ENCODE peak calls at places on chromosomes 6 and 20, in four cellular contexts. One of them, this sample, is unnamed. For H3K4me1, the result is how much of the 10 kb centered on the place peaks cover.

GRCh38 chr20:33287884-33288283 is 4.9 kb downstream of the BPIFB1 start:
- DNase-seq in keratinocyte: no peak
- DNase-seq in IMR-90: no peak
- DNase-seq in aorta: no peak
- DNase-seq in this sample: no peak

GRCh38 chr20:63060057-63060991 is 53.6 kb upstream of the BHLHE23 start:
- DNase-seq in IMR-90: peak
- DNase-seq in aorta: peak
- DNase-seq in keratinocyte: no peak
- DNase-seq in this sample: peak

GRCh38 chr6:75483136-75483952 is 10.3 kb downstream of the FILIP1 start:
- DNase-seq in aorta: no peak
- DNase-seq in IMR-90: no peak
- DNase-seq in keratinocyte: no peak
- DNase-seq in this sample: no peak

GRCh38 chr6:162898011-162898410 is 170.2 kb downstream of the PACRG start:
- DNase-seq in aorta: no peak
- DNase-seq in IMR-90: no peak
- DNase-seq in keratinocyte: no peak
- DNase-seq in this sample: no peak

GRCh38 chr20:840858-841567 is 7.5 kb downstream of the FAM110A start:
- DNase-seq in aorta: no peak
- DNase-seq in IMR-90: no peak
- DNase-seq in keratinocyte: no peak
- DNase-seq in this sample: no peak

GRCh38 chr6:56079761-56080540 is 167.4 kb downstream of the COL21A1 start:
- DNase-seq in aorta: no peak
- DNase-seq in keratinocyte: no peak
- DNase-seq in IMR-90: no peak
- DNase-seq in this sample: no peak

GRCh38 chr6:127053032-127053908 is 65.2 kb upstream of the RSPO3 start:
- DNase-seq in aorta: no peak
- DNase-seq in IMR-90: peak
- DNase-seq in keratinocyte: no peak
- DNase-seq in this sample: peak

GRCh38 chr6:84409911-84410310 is 182.5 kb upstream of the CEP162 start:
- DNase-seq in keratinocyte: no peak
- DNase-seq in IMR-90: no peak
- DNase-seq in aorta: no peak
- DNase-seq in this sample: no peak

GRCh38 chr20:39825950-39826349 is 863.1 kb downstream of the MAFB start:
- DNase-seq in aorta: no peak
- DNase-seq in keratinocyte: peak
- DNase-seq in IMR-90: peak
- DNase-seq in this sample: no peak

GRCh38 chr6:127586372-127586771 is 9.4 kb downstream of the C6orf58 start:
- DNase-seq in keratinocyte: no peak
- DNase-seq in aorta: no peak
- DNase-seq in IMR-90: no peak
- DNase-seq in this sample: no peak

GRCh38 chr20:7682916-7683315 is 257.3 kb downstream of the HAO1 start:
- DNase-seq in IMR-90: no peak
- DNase-seq in aorta: no peak
- DNase-seq in keratinocyte: no peak
- DNase-seq in this sample: no peak

GRCh38 chr6:30942338-30943060 is 1.7 kb downstream of the MUCL3 start:
- DNase-seq in aorta: peak
- DNase-seq in IMR-90: peak
- DNase-seq in keratinocyte: peak
- DNase-seq in this sample: peak

DNA sequence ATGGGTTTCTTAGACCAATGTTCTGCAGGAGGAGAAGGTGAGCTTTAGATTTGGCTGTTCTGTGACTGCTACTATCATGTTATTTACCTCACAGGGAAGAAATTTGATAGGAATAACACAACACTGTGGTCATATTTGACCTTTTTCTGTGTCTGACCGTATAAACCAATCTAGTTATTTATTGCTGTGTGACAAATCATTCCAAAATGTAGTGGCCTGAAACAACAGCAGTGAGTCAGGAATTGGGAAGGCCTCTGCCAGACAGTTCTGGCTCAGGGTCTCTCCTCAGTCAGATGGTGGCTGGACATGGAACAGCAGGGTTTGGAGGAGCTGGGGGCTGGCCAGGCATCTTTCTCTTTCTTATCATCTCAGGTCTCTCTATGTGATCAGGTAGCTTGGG is 33.0 kb downstream of the RIPOR2 start:
- DNase-seq in keratinocyte: no peak
- DNase-seq in aorta: no peak
- DNase-seq in IMR-90: peak
- DNase-seq in this sample: peak
- H3K4me3 ChIP-seq in keratinocyte: no peak
- H3K4me3 ChIP-seq in aorta: no peak
- H3K4me3 ChIP-seq in IMR-90: no peak
- H3K4me3 ChIP-seq in this sample: no peak

GRCh38 chr20:23148721-23149570 is 62.8 kb upstream of the CD93 start:
- DNase-seq in keratinocyte: no peak
- DNase-seq in aorta: no peak
- DNase-seq in IMR-90: no peak
- DNase-seq in this sample: no peak
- H3K4me1 ChIP-seq in keratinocyte: under half
- H3K4me1 ChIP-seq in aorta: under half
- H3K4me1 ChIP-seq in IMR-90: under half
- H3K4me1 ChIP-seq in this sample: half or more

GRCh38 chr6:37794825-37795224 is 24.7 kb upstream of the ZFAND3 start:
- DNase-seq in IMR-90: peak
- DNase-seq in aorta: no peak
- DNase-seq in keratinocyte: no peak
- DNase-seq in this sample: peak

GRCh38 chr6:37792457-37793039 is 27.0 kb upstream of the ZFAND3 start:
- DNase-seq in keratinocyte: no peak
- DNase-seq in IMR-90: no peak
- DNase-seq in aorta: no peak
- DNase-seq in this sample: no peak

GRCh38 chr6:37793067-37793466 is 26.5 kb upstream of the ZFAND3 start:
- DNase-seq in aorta: no peak
- DNase-seq in IMR-90: no peak
- DNase-seq in keratinocyte: no peak
- DNase-seq in this sample: no peak

GRCh38 chr6:37788259-37788658 is 31.3 kb upstream of the ZFAND3 start:
- DNase-seq in IMR-90: no peak
- DNase-seq in aorta: no peak
- DNase-seq in keratinocyte: no peak
- DNase-seq in this sample: no peak

DNA sequence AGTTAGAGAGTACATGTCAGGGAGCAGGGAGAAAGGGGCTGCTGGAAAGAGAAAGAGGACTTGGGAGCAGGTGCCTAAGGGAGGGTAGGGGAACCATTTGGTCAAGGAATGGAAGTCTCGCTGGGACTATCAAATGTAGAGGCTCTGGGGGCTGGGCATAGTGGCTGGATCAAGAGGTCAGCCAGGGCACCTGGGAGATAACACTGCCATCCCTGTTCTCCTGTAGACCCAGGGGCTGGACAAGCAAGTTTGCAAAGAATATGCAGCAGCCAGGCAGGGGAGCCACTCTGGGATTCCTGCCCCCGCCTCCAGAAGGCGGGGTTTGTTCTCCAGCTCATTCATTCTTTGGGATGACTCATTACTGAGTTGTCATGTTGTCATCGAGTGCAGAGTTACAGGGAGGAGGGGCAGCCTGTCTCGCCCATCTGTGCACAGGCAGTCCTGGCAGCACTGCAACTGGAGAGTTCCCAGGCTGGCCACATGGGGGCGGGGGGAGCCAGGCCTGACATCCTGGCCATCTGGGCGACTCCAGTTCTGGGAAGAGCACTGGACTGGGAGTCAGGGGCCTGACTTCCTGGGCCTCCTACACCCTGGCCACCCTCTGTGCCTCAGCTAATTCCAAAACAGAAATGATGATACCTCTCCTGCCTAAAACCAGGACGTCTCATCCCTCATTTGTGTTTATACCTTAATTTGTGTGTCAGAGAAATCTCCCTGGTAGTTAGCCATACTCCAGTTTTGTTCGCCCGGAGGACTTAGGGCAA is 28.2 kb upstream of the ZFAND3 start:
- DNase-seq in aorta: peak
- DNase-seq in IMR-90: peak
- DNase-seq in keratinocyte: peak
- DNase-seq in this sample: peak
- H3K4me3 ChIP-seq in aorta: no peak
- H3K4me3 ChIP-seq in IMR-90: no peak
- H3K4me3 ChIP-seq in keratinocyte: no peak
- H3K4me3 ChIP-seq in this sample: no peak

DNA sequence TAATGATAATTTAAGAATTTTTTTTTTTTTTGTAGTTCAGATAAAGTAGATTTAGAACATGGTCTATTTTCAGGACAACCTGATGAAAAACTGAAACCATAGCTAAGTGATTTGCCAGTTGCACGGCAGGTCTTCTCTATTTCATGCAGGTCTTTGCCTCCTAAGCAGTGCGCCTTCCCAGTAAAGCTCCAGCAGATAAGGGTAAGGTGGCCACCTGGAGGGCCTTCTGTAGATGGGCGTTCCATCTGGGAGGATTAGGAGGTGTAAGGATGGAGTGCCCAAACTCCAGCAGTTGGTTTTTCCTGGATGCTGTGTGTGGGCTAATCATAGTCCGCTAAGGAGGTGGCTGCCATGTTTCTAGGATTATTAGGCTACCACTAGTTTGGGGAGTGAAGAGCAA is 107.1 kb downstream of the ARID1B start:
- DNase-seq in aorta: no peak
- DNase-seq in IMR-90: no peak
- DNase-seq in keratinocyte: no peak
- DNase-seq in this sample: no peak
- H3K4me1 ChIP-seq in aorta: under half
- H3K4me1 ChIP-seq in IMR-90: under half
- H3K4me1 ChIP-seq in keratinocyte: under half
- H3K4me1 ChIP-seq in this sample: under half

This sample was measured in osteoblast.